ENCODE peak calls at places on chromosomes 4 and X, in nine cellular contexts. M is right lobe of liver, P is HepG2, S is left lung, U is lung, N is colonic mucosa, Q is Peyer's patch, B is stomach, D is endothelial cell of umbilical vein. I is an unnamed sample. For H3K4me1, the result is how much of the 10 kb centered on the place peaks cover.

GRCh38 chr4:86924805-86925204 is 10.0 kb upstream of the AFF1 start:
- DNase-seq in D (peak), M (no peak), Q (no peak), S (no peak), U (no peak), N (no peak), P (peak), B (no peak), I (no peak)

GRCh38 chr4:123479944-123480343 is 83.3 kb downstream of the SPRY1 start:
- DNase-seq in B (no peak), M (no peak), U (peak), Q (no peak), D (no peak), S (no peak), P (peak), N (no peak), I (no peak)

GRCh38 chr4:62135565-62136156 is 935.5 kb downstream of the ADGRL3 start:
- DNase-seq in M (no peak), S (no peak), Q (no peak), P (no peak), D (no peak), N (no peak), U (no peak), B (no peak), I (no peak)

GRCh38 chr4:82577451-82577850 is 15.7 kb upstream of the TMEM150C start:
- DNase-seq in Q (no peak), B (no peak), D (no peak), S (no peak), P (no peak), N (no peak), U (no peak), M (no peak), I (no peak)

GRCh38 chrX:43822015-43822414 is 60.2 kb downstream of the MAOB start:
- DNase-seq in B (no peak), U (no peak), P (no peak), N (no peak), Q (no peak), M (no peak), D (no peak), S (no peak), I (no peak)

GRCh38 chr4:74038161-74039064 is at the start of gene CXCL3:
- DNase-seq in U (peak), B (peak), M (peak), S (peak), Q (peak), P (no peak), D (peak), N (peak), I (peak)

GRCh38 chr4:69576251-69576877 is 63.1 kb downstream of the UGT2A2 start:
- DNase-seq in D (no peak), M (no peak), B (no peak), Q (no peak), S (peak), N (no peak), U (no peak), P (no peak), I (no peak)

GRCh38 chr4:179399054-179399782 is 1957.0 kb upstream of the AGA start:
- DNase-seq in S (no peak), B (no peak), U (no peak), P (no peak), D (no peak), M (no peak), Q (no peak), N (no peak), I (no peak)

GRCh38 chrX:22300130-22300529 is 27.4 kb downstream of the CBLL2 start:
- DNase-seq in S (no peak), U (no peak), P (no peak), M (no peak), N (no peak), Q (no peak), D (peak), B (no peak), I (no peak)

GRCh38 chrX:95875661-95876060 is 809.0 kb upstream of the DIAPH2 start:
- DNase-seq in U (no peak), Q (no peak), M (no peak), P (no peak), S (no peak), N (no peak), D (no peak), B (no peak), I (no peak)

GRCh38 chrX:136531951-136532350 is at the start of gene VGLL1:
- DNase-seq in S (no peak), M (no peak), U (no peak), P (no peak), Q (no peak), B (no peak), D (no peak), N (no peak), I (no peak)

GRCh38 chrX:136176399-136176825 is 29.1 kb downstream of the FHL1 start:
- DNase-seq in S (no peak), P (no peak), U (no peak), M (no peak), B (no peak), Q (no peak), D (no peak), N (no peak), I (no peak)

GRCh38 chr4:148166132-148166531 is 276.1 kb downstream of the NR3C2 start:
- DNase-seq in P (no peak), B (no peak), M (no peak), U (no peak), S (no peak), Q (no peak), D (peak), N (no peak), I (no peak)

GRCh38 chr4:74134500-74134852 is 23.4 kb upstream of the MTHFD2L start:
- DNase-seq in U (no peak), P (no peak), N (no peak), D (no peak), Q (no peak), B (no peak), M (no peak), S (no peak), I (no peak)

GRCh38 chrX:3286196-3286920 is 60.1 kb downstream of the MXRA5 start:
- DNase-seq in B (no peak), N (no peak), M (no peak), S (no peak), U (no peak), P (no peak), D (peak), Q (no peak), I (no peak)

GRCh38 chr4:89175611-89176010 is 64.3 kb downstream of the TIGD2 start:
- DNase-seq in M (no peak), N (peak), D (no peak), P (no peak), U (no peak), Q (no peak), B (no peak), S (no peak), I (no peak)

GRCh38 chr4:25859429-25860148 is 3.2 kb downstream of the SEL1L3 start:
- DNase-seq in S (no peak), U (no peak), Q (peak), N (no peak), P (no peak), D (peak), M (no peak), B (no peak), I (peak)

GRCh38 chr4:142683503-142683902 is 162.6 kb downstream of the INPP4B start:
- DNase-seq in D (no peak), B (no peak), M (no peak), N (no peak), Q (no peak), P (no peak), S (no peak), U (no peak), I (no peak)

GRCh38 chr4:53322696-53323095 is 43.2 kb downstream of the SCFD2 start:
- DNase-seq in D (peak), Q (no peak), N (no peak), B (no peak), U (no peak), P (peak), S (no peak), M (no peak), I (no peak)

GRCh38 chrX:69000857-69001256 is 164.4 kb downstream of the PJA1 start:
- DNase-seq in S (no peak), Q (no peak), U (no peak), B (no peak), D (no peak), N (no peak), P (no peak), M (no peak), I (no peak)

GRCh38 chrX:21487832-21488231 is 113.6 kb downstream of the CNKSR2 start:
- DNase-seq in D (peak), P (peak), M (no peak), U (no peak), B (no peak), S (no peak), Q (no peak), N (peak), I (no peak)

GRCh38 chr4:83599183-83599582 is 63.3 kb downstream of the GPAT3 start:
- DNase-seq in B (no peak), U (no peak), M (no peak), N (no peak), Q (no peak), D (peak), S (no peak), P (peak), I (no peak)

GRCh38 chr4:89248879-89249281 is 58.7 kb downstream of the GPRIN3 start:
- DNase-seq in Q (no peak), B (no peak), S (no peak), U (no peak), P (no peak), D (no peak), M (no peak), N (no peak), I (no peak)

GRCh38 chr4:180057891-180058643 is 2185.1 kb upstream of the TENM3 start:
- DNase-seq in N (peak), P (no peak), Q (peak), D (no peak), B (no peak), U (no peak), S (peak), M (peak), I (no peak)

GRCh38 chrX:9465380-9466114 is 689 bp downstream of the TBL1X start:
- DNase-seq in D (peak), B (peak), U (no peak), P (no peak), Q (peak), M (peak), N (peak), S (peak), I (no peak)

GRCh38 chrX:47380268-47380667 is 9.9 kb downstream of the ZNF157 start:
- DNase-seq in M (no peak), D (no peak), Q (peak), N (peak), U (no peak), P (peak), S (no peak), B (peak), I (peak)

GRCh38 chr4:149031399-149031798 is 589.2 kb upstream of the NR3C2 start:
- DNase-seq in M (no peak), P (peak), D (peak), N (peak), Q (no peak), B (no peak), U (no peak), S (no peak), I (no peak)

GRCh38 chr4:17583944-17584343 is 6.9 kb downstream of the LAP3 start:
- DNase-seq in U (no peak), B (no peak), D (no peak), M (no peak), N (no peak), P (no peak), S (no peak), Q (no peak), I (no peak)

GRCh38 chrX:367866-368265 is 18.8 kb downstream of the PPP2R3B start:
- DNase-seq in S (peak), M (no peak), U (no peak), P (no peak), Q (no peak), D (no peak), B (no peak), N (no peak), I (no peak)

GRCh38 chrX:2299871-2300270 is 200.9 kb downstream of the DHRSX start:
- DNase-seq in U (no peak), M (no peak), D (no peak), P (no peak), S (no peak), B (no peak), Q (no peak), N (no peak), I (no peak)

GRCh38 chr4:25913056-25913850 is 767 bp upstream of the SMIM20 start:
- DNase-seq in M (peak), N (peak), U (peak), B (peak), D (peak), S (peak), Q (peak), P (no peak), I (peak)

GRCh38 chrX:153645921-153646481 is 1.0 kb upstream of the DUSP9 start:
- DNase-seq in P (peak), B (no peak), U (no peak), N (no peak), S (no peak), M (peak), D (no peak), Q (no peak), I (no peak)

GRCh38 chr4:118918388-118918787 is 29.7 kb downstream of the SYNPO2 start:
- DNase-seq in B (no peak), U (no peak), D (peak), M (no peak), N (no peak), Q (no peak), S (no peak), P (no peak), I (no peak)

GRCh38 chr4:152894673-152895072 is 41.5 kb upstream of the FHDC1 start:
- DNase-seq in P (no peak), N (no peak), D (no peak), U (no peak), Q (no peak), M (no peak), S (no peak), B (no peak), I (no peak)

GRCh38 chr4:2507259-2507658 is 29.2 kb upstream of the FAM193A start:
- DNase-seq in M (no peak), Q (no peak), D (no peak), B (no peak), S (no peak), U (no peak), N (no peak), P (no peak), I (no peak)

GRCh38 chr4:2512396-2513135 is 23.9 kb upstream of the FAM193A start:
- DNase-seq in U (no peak), P (no peak), M (no peak), B (no peak), N (no peak), D (no peak), S (no peak), Q (no peak), I (no peak)

GRCh38 chr4:2511645-2512131 is 24.8 kb upstream of the FAM193A start:
- DNase-seq in N (no peak), U (no peak), Q (peak), M (no peak), S (no peak), P (no peak), D (no peak), B (no peak), I (no peak)

GRCh38 chr4:2507855-2508254 is 28.6 kb upstream of the FAM193A start:
- DNase-seq in D (no peak), P (no peak), U (no peak), B (no peak), M (no peak), N (no peak), S (no peak), Q (no peak), I (no peak)

DNA sequence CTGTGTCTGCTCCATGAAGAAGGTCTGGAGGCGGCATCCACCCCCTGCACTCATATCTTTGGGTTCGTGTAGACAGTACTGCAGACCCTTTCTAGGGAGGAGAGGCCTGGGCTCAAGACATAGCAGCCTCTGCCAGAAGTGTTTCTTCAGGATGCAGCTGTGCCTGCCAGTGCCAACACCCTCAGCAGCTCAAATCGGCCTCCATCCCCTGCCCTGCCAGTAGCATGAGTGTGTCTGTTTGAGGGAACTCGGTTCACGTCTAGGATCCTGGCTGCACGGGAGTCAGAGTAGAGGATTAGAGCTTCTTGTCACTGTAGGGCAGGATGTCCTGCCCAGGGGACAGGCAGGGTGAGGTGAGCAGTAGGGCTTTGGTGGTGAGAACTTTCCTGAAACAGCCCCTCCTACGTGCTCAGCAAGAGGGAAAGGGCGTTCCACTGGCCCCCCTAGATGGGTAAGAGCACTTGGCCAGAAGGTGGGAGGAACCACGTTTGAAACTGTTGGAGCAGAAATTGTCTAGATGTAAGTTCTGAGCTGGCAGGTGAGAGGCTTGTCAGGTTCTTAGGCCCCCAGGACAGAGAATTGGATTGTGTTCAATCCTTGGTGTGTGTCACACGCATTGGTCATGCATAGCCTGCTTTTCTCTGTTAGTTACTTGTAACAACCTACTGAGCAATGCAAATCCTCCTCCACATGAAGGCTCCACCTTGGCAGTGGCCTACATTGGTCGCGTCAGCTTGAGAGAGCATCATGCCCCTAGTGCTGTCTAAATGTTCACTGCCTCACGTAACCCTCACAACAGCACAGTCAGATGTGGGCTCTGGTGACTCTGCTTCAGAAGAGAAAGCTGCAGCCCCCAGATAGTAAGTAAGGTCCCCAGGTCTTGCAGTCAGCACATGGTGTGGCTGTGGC is 25.8 kb upstream of the FAM193A start:
- DNase-seq in B (no peak), U (no peak), N (no peak), D (no peak), Q (no peak), M (no peak), S (no peak), P (no peak), I (no peak)
- H3K27ac ChIP-seq in B (no peak), U (no peak), N (no peak), D (no peak), Q (no peak), M (no peak), S (no peak), P (no peak), I (no peak)

GRCh38 chrX:64894454-64895038 is 81.7 kb downstream of the ZC4H2 start:
- DNase-seq in N (peak), D (peak), P (peak), U (no peak), M (peak), Q (peak), S (no peak), B (peak), I (peak)
- TF ChIP-seq CTCF in N (peak), D (peak), P (peak), U (no peak), M (peak), Q (no peak), S (peak), B (peak), I (peak)

GRCh38 chr4:68336530-68336929 is 13.4 kb downstream of the YTHDC1 start:
- DNase-seq in P (no peak), M (no peak), Q (no peak), U (no peak), B (no peak), D (no peak), S (no peak), N (no peak), I (no peak)
- H3K4me1 ChIP-seq in P (under half), M (under half), Q (under half), U (under half), B (under half), D (under half), S (under half), N (under half), I (under half)

GRCh38 chr4:157076578-157076947 is 613 bp downstream of the GLRB start:
- DNase-seq in B (no peak), N (no peak), Q (no peak), S (peak), D (peak), U (no peak), P (no peak), M (no peak), I (no peak)
- H3K27ac ChIP-seq in B (peak), N (no peak), Q (no peak), S (no peak), D (no peak), U (no peak), P (no peak), M (no peak), I (no peak)

DNA sequence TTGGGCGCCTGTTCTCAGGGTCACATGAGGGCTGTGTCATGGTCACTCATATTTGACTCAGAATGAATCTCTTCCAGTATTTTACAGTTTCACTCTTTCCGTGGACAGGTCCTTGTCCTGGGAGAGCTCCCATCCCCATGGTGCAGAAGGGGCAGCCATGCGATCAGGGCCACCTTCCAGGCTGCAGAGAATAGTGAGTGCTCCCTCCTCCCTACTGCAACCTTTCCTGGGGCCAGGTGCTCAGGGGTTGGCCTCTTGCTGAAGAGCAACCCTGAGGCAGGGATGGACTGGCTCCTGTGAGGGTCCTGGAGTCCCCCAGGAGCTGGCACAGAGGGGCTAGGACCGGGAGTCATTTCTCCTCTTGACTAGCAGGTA is 108.4 kb downstream of the ABLIM2 start:
- DNase-seq in Q (no peak), S (no peak), U (no peak), M (no peak), D (no peak), P (no peak), N (no peak), B (no peak), I (no peak)
- TF ChIP-seq CTCF in Q (no peak), S (no peak), U (no peak), M (no peak), D (no peak), P (no peak), N (no peak), B (no peak), I (no peak)

DNA sequence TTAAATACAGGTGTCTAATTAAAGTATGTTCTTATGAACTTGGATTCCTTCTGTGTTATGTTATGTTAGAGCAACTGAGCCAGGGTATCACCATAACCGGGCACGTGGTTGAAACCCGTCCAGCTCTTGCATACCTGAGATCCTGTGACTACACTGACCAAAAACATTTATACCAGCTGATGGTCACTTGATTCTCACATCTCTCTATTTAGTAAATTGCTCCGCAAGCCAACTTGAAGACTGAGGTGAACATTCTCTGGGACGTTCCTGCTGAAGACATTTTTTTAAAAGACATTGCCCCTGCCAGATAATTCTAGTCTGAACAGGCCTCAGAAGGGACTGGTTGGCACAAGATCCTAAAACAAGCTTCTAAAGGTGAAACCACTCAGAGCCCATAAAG is 550.0 kb upstream of the DIPK2B start:
- DNase-seq in P (no peak), Q (no peak), M (no peak), U (no peak), N (no peak), D (no peak), B (peak), S (no peak), I (no peak)
- H3K4me1 ChIP-seq in P (under half), Q (under half), M (under half), U (under half), N (under half), D (half or more), B (under half), S (half or more), I (under half)

GRCh38 chrX:125395626-125396025 is 76.0 kb downstream of the TEX13C start:
- DNase-seq in M (no peak), S (no peak), P (no peak), B (no peak), D (no peak), N (no peak), Q (no peak), U (no peak), I (no peak)
- H3K27ac ChIP-seq in M (no peak), S (no peak), P (no peak), B (no peak), D (no peak), N (no peak), Q (no peak), U (no peak), I (no peak)

GRCh38 chr4:127988638-127989037 is 23.4 kb downstream of the ABHD18 start:
- DNase-seq in Q (no peak), S (no peak), D (no peak), U (no peak), M (no peak), P (no peak), B (no peak), N (no peak), I (no peak)

GRCh38 chr4:127982445-127982844 is 17.2 kb downstream of the ABHD18 start:
- DNase-seq in D (no peak), S (no peak), U (no peak), P (no peak), B (no peak), N (no peak), Q (no peak), M (no peak), I (no peak)

DNA sequence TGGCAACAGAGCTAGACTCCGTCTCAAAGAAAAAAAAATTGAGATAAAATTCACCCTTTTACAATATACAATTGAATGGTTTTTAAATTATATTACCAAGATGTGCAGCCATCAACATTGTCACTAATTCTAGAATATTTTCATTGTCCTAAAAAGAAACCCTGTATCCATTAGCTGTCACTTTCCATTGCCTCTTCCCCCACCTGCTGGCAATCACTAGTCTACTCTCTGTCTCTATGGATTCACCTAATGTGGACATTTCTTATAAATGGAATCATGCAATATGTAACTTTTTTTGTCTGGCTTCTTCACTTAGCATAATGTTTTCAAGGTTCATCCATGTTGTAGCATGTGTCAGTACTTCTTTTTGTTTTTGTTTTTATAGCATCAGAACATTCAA is 20.8 kb downstream of the ABHD18 start:
- DNase-seq in S (no peak), N (no peak), P (peak), M (no peak), B (no peak), Q (no peak), D (no peak), U (no peak), I (no peak)
- TF ChIP-seq CTCF in S (no peak), N (no peak), P (peak), M (no peak), B (no peak), Q (no peak), D (no peak), U (no peak), I (no peak)

I was measured in CD8-positive, alpha-beta T cell.